ENCODE peak calls at places on chromosomes 5 and 9, in nine cellular contexts. C, V, W, Q, O, B, A, M and H are unnamed samples.

GRCh38 chr9:33131505-33132248 is 35.5 kb downstream of the B4GALT1 start:
- DNase-seq in O (no peak), C (no peak), A (peak; percentile 34), Q (no peak), W (no peak), V (no peak), B (no peak), M (no peak), H (no peak)

GRCh38 chr9:134045841-134046544 is 20.7 kb downstream of the BRD3OS start:
- DNase-seq in W (no peak), B (no peak), A (no peak), Q (no peak), V (no peak), C (no peak), O (no peak), M (no peak), H (no peak)

GRCh38 chr5:74903165-74903787 is 37.1 kb upstream of the FAM169A start:
- DNase-seq in C (no peak), A (peak; percentile 66), Q (no peak), V (peak; percentile 30), M (peak; percentile 28), B (peak; percentile 71), O (peak; percentile 25), W (peak; percentile 72), H (no peak)

GRCh38 chr9:108775901-108776306 is 79.9 kb downstream of the ACTL7B start:
- DNase-seq in B (no peak), A (peak; percentile 97), O (no peak), W (no peak), C (no peak), Q (no peak), M (no peak), V (no peak), H (no peak)

GRCh38 chr5:136048966-136049365 is 20.2 kb downstream of the TGFBI start:
- DNase-seq in O (no peak), A (no peak), M (no peak), V (no peak), W (no peak), Q (no peak), B (no peak), C (no peak), H (no peak)

GRCh38 chr9:76690575-76691370 is 73.5 kb upstream of the PCA3 start:
- DNase-seq in B (no peak), W (no peak), C (no peak), Q (no peak), A (no peak), O (no peak), M (no peak), V (no peak), H (no peak)

GRCh38 chr9:72462340-72462739 is 59.1 kb upstream of the TMC1 start:
- DNase-seq in O (no peak), M (no peak), V (no peak), C (no peak), Q (peak; percentile 75), B (no peak), A (no peak), W (no peak), H (no peak)

GRCh38 chr5:4909086-4909485 is 231.0 kb upstream of the ADAMTS16 start:
- DNase-seq in Q (no peak), W (no peak), M (no peak), V (no peak), C (no peak), O (no peak), A (no peak), B (no peak), H (no peak)

GRCh38 chr5:137143244-137143605 is 355.9 kb downstream of the SPOCK1 start:
- DNase-seq in W (no peak), C (no peak), Q (no peak), A (no peak), V (no peak), M (no peak), O (no peak), B (no peak), H (no peak)

GRCh38 chr5:173591300-173591622 is 25.2 kb downstream of the BOD1 start:
- DNase-seq in M (no peak), W (no peak), O (no peak), Q (no peak), B (no peak), C (no peak), V (peak; percentile 47), A (no peak), H (no peak)

GRCh38 chr9:71592400-71592799 is 175.9 kb downstream of the CEMIP2 start:
- DNase-seq in Q (no peak), C (no peak), O (no peak), B (no peak), V (no peak), M (no peak), W (no peak), A (no peak), H (no peak)

GRCh38 chr9:73042155-73042554 is 89.3 kb upstream of the ALDH1A1 start:
- DNase-seq in B (no peak), M (no peak), W (no peak), A (no peak), C (no peak), Q (no peak), O (no peak), V (no peak), H (no peak)

GRCh38 chr5:35815089-35815936 is 41.4 kb upstream of the IL7R start:
- DNase-seq in C (no peak), Q (peak; percentile 59), W (peak; percentile 2), V (peak; percentile 27), M (peak; percentile 56), O (no peak), A (peak; percentile 44), B (no peak), H (peak; percentile 42)

GRCh38 chr9:127187231-127187956 is 65.0 kb upstream of the ANGPTL2 start:
- DNase-seq in O (peak; percentile 60), C (no peak), W (peak; percentile 48), B (no peak), A (peak; percentile 69), V (no peak), Q (peak; percentile 95), M (peak; percentile 79), H (no peak)

GRCh38 chr5:17343675-17344074 is 126.2 kb downstream of the BASP1 start:
- DNase-seq in B (no peak), O (peak; percentile 69), W (peak; percentile 2), V (no peak), C (peak; percentile 57), A (no peak), Q (peak; percentile 91), M (no peak), H (peak; percentile 80)

GRCh38 chr9:4620046-4620765 is 41.9 kb upstream of the PLPP6 start:
- DNase-seq in M (no peak), B (no peak), C (no peak), V (no peak), A (no peak), O (no peak), Q (no peak), W (no peak), H (peak; percentile 72)

GRCh38 chr5:62719061-62719730 is 140.6 kb downstream of the LRRC70 start:
- DNase-seq in C (no peak), O (no peak), B (no peak), Q (no peak), V (no peak), A (no peak), M (no peak), W (no peak), H (no peak)

GRCh38 chr9:112218908-112219307 is 43.8 kb upstream of the SUSD1 start:
- DNase-seq in B (no peak), Q (no peak), O (no peak), C (peak; percentile 85), V (no peak), M (no peak), W (no peak), A (no peak), H (no peak)

DNA sequence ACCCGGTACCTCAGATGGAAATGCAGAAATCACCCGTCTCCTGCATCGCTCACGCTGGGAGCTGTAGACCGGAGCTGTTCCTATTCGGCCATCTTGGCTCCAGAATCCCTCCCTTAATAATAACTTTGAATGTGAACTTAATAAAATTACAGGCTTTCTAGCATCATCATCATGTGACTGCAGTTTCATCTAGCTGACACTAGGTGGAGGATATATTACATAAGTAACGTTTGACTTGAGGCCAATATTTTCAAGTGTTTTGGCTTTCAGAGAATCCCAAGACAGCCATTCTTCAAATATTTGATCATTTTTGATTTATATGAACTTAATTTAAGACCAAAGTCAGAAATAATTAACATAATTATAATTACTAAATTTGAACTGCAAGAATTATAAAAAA is 474.9 kb upstream of the CDH10 start:
- DNase-seq in M (peak; percentile 10), B (no peak), W (no peak), Q (no peak), A (peak; percentile 1), O (peak; percentile 24), V (peak; percentile 29), C (no peak), H (peak; percentile 35)
- H3K4me3 ChIP-seq in M (no peak overlapping the region), B (no peak overlapping the region), W (no peak overlapping the region), Q (no peak overlapping the region), A (no peak overlapping the region), O (no peak overlapping the region), V (no peak overlapping the region), C (no peak overlapping the region), H (no peak overlapping the region)

GRCh38 chr9:118976160-118976559 is 393.1 kb downstream of the BRINP1 start:
- DNase-seq in M (no peak), W (no peak), C (no peak), V (no peak), O (no peak), A (no peak), B (no peak), Q (no peak), H (no peak)
- TF ChIP-seq MAX in M (no peak), W (no peak), C (no peak), V (no peak), O (no peak), A (no peak), B (no peak), Q (no peak), H (no peak)

DNA sequence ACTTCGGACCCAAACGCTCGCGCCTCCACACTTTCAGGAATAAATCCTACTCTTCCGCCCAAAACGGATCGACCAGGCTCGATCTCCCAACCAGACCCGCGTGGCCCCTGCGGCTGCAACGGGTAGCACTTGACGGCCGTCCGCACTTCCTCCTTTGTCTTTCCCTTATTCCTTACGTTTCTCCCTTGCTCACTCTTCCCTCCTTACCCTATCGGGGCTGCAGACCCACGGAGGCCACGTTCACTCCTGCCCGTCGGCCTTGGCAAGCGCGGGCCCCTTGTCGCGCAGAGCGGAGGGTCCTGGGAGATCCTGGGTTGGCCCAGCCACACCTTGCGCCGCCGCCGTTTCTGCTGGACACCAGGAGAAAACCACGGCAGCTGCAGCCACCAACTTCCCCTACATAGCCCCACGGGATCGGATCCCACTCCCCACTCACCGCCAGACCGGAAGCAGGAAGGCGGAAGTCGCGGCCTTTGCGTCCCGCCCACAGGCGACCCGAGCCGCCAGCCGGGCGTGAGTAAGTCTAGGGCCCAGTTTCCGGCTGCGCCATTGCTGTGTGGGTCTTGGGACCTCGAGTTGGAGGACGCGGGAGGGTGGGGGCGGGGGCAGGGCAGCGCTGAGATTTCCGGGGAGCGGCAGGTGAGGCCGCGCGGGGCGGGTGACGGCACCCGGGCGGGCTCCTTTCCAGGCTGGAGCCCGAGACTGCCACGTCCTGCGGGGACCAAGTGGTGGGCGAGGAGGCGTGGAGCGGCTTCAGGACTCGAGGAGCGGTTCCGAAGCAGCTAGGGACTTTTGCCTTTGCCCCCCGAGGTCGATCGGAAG is at the start of gene SMIM15:
- DNase-seq in M (peak; percentile 91), Q (peak; percentile 82), A (peak; percentile 90), C (peak; percentile 54), V (peak; percentile 96), B (peak; percentile 64), O (peak; percentile 92), W (peak; percentile 79), H (no peak)
- TF ChIP-seq CTCF in M (no peak), Q (no peak), A (no peak), C (no peak), V (no peak), B (no peak), O (no peak), W (no peak), H (no peak)

GRCh38 chr9:21415492-21416267 is 6.8 kb downstream of the IFNA8 start:
- DNase-seq in A (no peak), O (no peak), B (no peak), M (no peak), V (no peak), C (no peak), W (no peak), Q (no peak), H (no peak)
- H3K4me3 ChIP-seq in A (no peak overlapping the region), O (no peak overlapping the region), B (no peak overlapping the region), M (no peak overlapping the region), V (no peak overlapping the region), C (no peak overlapping the region), W (no peak overlapping the region), Q (no peak overlapping the region), H (no peak overlapping the region)